ENCODE peak calls at places on chromosome 17, in ten cellular contexts. L is thoracic aorta, T is cardiac fibroblast, C is uterus, J is pancreas, B is left lung, K is astrocyte of the cerebellum, N is bronchial epithelial cell, Z is OCI-LY7, G is HCT116. F is an unnamed sample.

GRCh38 chr17:43579570-43580140 is 33.5 kb upstream of the ETV4 start:
- DNase-seq in L (no peak), T (peak; percentile 59), C (no peak), J (no peak), B (no peak), K (peak; percentile 74), N (peak; percentile 94), Z (no peak), G (no peak), F (peak; percentile 95)

GRCh38 chr17:14972844-14973243 is 292.3 kb downstream of the PMP22 start:
- DNase-seq in L (no peak), T (no peak), C (no peak), J (no peak), B (no peak), K (no peak), N (no peak), Z (no peak), G (no peak), F (no peak)

GRCh38 chr17:4986403-4986802 is 1.1 kb downstream of the CAMTA2 start:
- DNase-seq in L (no peak), T (peak; percentile 44), C (peak; percentile 33), J (no peak), B (no peak), K (no peak), N (peak; percentile 40), Z (no peak), G (no peak), F (peak; percentile 67)

GRCh38 chr17:69967910-69968411 is 107.1 kb upstream of the KCNJ16 start:
- DNase-seq in L (no peak), T (peak; percentile 35), C (no peak), J (no peak), B (no peak), K (peak; percentile 100), N (no peak), Z (no peak), G (no peak), F (no peak)

GRCh38 chr17:40598928-40599627 is 33.8 kb upstream of the CCR7 start:
- DNase-seq in L (no peak), T (peak; percentile 64), C (peak; percentile 32), J (no peak), B (no peak), K (no peak), N (no peak), Z (peak; percentile 76), G (no peak), F (no peak)

GRCh38 chr17:74099441-74100340 is 103.8 kb upstream of the RPL38 start:
- DNase-seq in L (no peak), T (no peak), C (no peak), J (no peak), B (no peak), K (no peak), N (no peak), Z (no peak), G (no peak), F (no peak)

GRCh38 chr17:55037828-55038227 is 69.3 kb downstream of the STXBP4 start:
- DNase-seq in L (no peak), T (no peak), C (no peak), J (no peak), B (no peak), K (no peak), N (no peak), Z (no peak), G (no peak), F (no peak)

GRCh38 chr17:10741416-10742140 is 11.8 kb upstream of the TMEM220 start:
- DNase-seq in L (no peak), T (no peak), C (no peak), J (no peak), B (no peak), K (no peak), N (no peak), Z (no peak), G (no peak), F (no peak)

GRCh38 chr17:39051001-39051605 is 83.9 kb upstream of the FBXO47 start:
- DNase-seq in L (no peak), T (no peak), C (no peak), J (no peak), B (no peak), K (no peak), N (no peak), Z (no peak), G (no peak), F (no peak)

GRCh38 chr17:60526726-60527125 is 684 bp upstream of the APPBP2 start:
- DNase-seq in L (no peak), T (peak; percentile 43), C (no peak), J (no peak), B (no peak), K (no peak), N (peak; percentile 3), Z (no peak), G (no peak), F (peak; percentile 6)

GRCh38 chr17:58200024-58200633 is 7.6 kb downstream of the EPX start:
- DNase-seq in L (no peak), T (peak; percentile 35), C (no peak), J (peak; percentile 20), B (peak; percentile 51), K (no peak), N (peak; percentile 38), Z (peak; percentile 48), G (peak; percentile 63), F (peak; percentile 73)

GRCh38 chr17:15469260-15469659 is 1.8 kb upstream of the CDRT4 start:
- DNase-seq in L (no peak), T (peak; percentile 48), C (no peak), J (no peak), B (no peak), K (peak; percentile 93), N (no peak), Z (no peak), G (no peak), F (no peak)

GRCh38 chr17:82883461-82884031 is 43.7 kb upstream of the ZNF750 start:
- DNase-seq in L (no peak), T (no peak), C (no peak), J (no peak), B (no peak), K (no peak), N (no peak), Z (no peak), G (no peak), F (no peak)

GRCh38 chr17:68491864-68492263 is 20.4 kb upstream of the PRKAR1A start:
- DNase-seq in L (no peak), T (no peak), C (peak; percentile 38), J (peak; percentile 57), B (peak; percentile 60), K (no peak), N (peak; percentile 35), Z (no peak), G (no peak), F (peak; percentile 64)

GRCh38 chr17:80990921-80991644 is 558 bp upstream of the CHMP6 start:
- DNase-seq in L (no peak), T (no peak), C (no peak), J (no peak), B (no peak), K (no peak), N (no peak), Z (no peak), G (no peak), F (no peak)

GRCh38 chr17:61537264-61537771 is 53.7 kb downstream of the NACA2 start:
- DNase-seq in L (no peak), T (no peak), C (no peak), J (no peak), B (no peak), K (no peak), N (no peak), Z (no peak), G (no peak), F (no peak)

GRCh38 chr17:1351275-1351674 is 48.7 kb downstream of the YWHAE start:
- DNase-seq in L (no peak), T (no peak), C (no peak), J (no peak), B (no peak), K (no peak), N (no peak), Z (no peak), G (no peak), F (no peak)

GRCh38 chr17:284676-285355 is 67.8 kb downstream of the RPH3AL start:
- DNase-seq in L (no peak), T (no peak), C (peak; percentile 7), J (no peak), B (no peak), K (no peak), N (no peak), Z (no peak), G (no peak), F (no peak)

GRCh38 chr17:1197781-1198490 is 18.2 kb upstream of the ABR start:
- DNase-seq in L (no peak), T (peak; percentile 79), C (peak; percentile 44), J (no peak), B (peak; percentile 92), K (peak; percentile 26), N (no peak), Z (peak; percentile 96), G (no peak), F (no peak)

GRCh38 chr17:50710650-50711049 is 2.9 kb upstream of the ANKRD40 start:
- DNase-seq in L (no peak), T (no peak), C (no peak), J (no peak), B (no peak), K (no peak), N (no peak), Z (no peak), G (no peak), F (no peak)
- TF ChIP-seq CTCF in L (no peak), T (no peak), C (no peak), J (no peak), B (no peak), K (no peak), N (no peak), Z (no peak), G (no peak), F (no peak)

GRCh38 chr17:12403881-12404398 is 261.8 kb upstream of the MYOCD start:
- DNase-seq in L (no peak), T (no peak), C (no peak), J (no peak), B (no peak), K (no peak), N (no peak), Z (no peak), G (no peak), F (no peak)
- H3K4me3 ChIP-seq in L (no peak overlapping the region), T (no peak overlapping the region), C (no peak overlapping the region), J (no peak overlapping the region), B (no peak overlapping the region), K (no peak overlapping the region), N (no peak overlapping the region), Z (no peak overlapping the region), G (no peak overlapping the region), F (no peak overlapping the region)

GRCh38 chr17:31538080-31538762 is 146.7 kb downstream of the RAB11FIP4 start:
- DNase-seq in L (no peak), T (no peak), C (no peak), J (no peak), B (no peak), K (no peak), N (no peak), Z (peak; percentile 84), G (no peak), F (no peak)
- TF ChIP-seq CTCF in L (no peak), T (no peak), C (no peak), J (no peak), B (no peak), K (no peak), N (no peak), Z (no peak), G (no peak), F (no peak)

DNA sequence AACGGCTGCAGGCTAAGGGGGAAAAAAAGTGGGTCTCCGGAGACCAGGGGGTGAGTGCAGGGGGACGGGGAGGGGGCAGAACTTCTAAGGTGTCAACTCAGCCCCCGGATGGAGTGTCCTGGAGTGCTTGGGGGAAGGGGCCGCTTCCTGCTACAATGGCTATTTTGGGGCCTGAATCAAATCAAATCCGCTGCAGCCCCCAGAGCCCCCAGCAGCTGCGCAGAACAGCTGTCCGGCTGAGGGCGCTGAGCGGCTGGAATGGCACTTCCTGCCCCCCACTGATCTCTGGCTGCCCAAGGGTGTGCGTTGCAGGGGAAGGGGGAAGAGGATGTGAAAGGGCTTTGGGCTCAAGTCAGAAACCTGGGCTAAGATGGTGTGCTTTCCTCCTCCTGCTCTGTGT is 24.2 kb upstream of the PHB1 start:
- DNase-seq in L (no peak), T (no peak), C (no peak), J (no peak), B (no peak), K (no peak), N (no peak), Z (peak; percentile 89), G (no peak), F (no peak)
- H3K4me3 ChIP-seq in L (no peak overlapping the region), T (no peak overlapping the region), C (no peak overlapping the region), J (no peak overlapping the region), B (no peak overlapping the region), K (no peak overlapping the region), N (no peak overlapping the region), Z (peak overlapping the region; percentile 26), G (no peak overlapping the region), F (no peak overlapping the region)